ENCODE peak calls at places on chromosomes 3 and 15, in four cellular contexts. One of them, this sample, is unnamed.

GRCh38 chr15:70530906-70531305 is 232.5 kb downstream of the UACA start:
- DNase-seq in bronchial epithelial cell: no peak
- DNase-seq in H9: no peak
- DNase-seq in stimulated activated CD4-positive, alpha-beta T cell treated with anti-CD3 and anti-CD28 coated beads, Interleukin-12 subunit alpha, Interleukin-12 subunit beta, amount 100 ng/mL, for 4 hours: no peak
- DNase-seq in this sample: no peak

GRCh38 chr3:169082076-169082475 is 581.4 kb downstream of the MECOM start:
- DNase-seq in bronchial epithelial cell: no peak
- DNase-seq in H9: no peak
- DNase-seq in stimulated activated CD4-positive, alpha-beta T cell treated with anti-CD3 and anti-CD28 coated beads, Interleukin-12 subunit alpha, Interleukin-12 subunit beta, amount 100 ng/mL, for 4 hours: no peak
- DNase-seq in this sample: no peak

GRCh38 chr3:158961497-158961896 is 159.6 kb downstream of the MFSD1 start:
- DNase-seq in bronchial epithelial cell: no peak
- DNase-seq in H9: peak
- DNase-seq in stimulated activated CD4-positive, alpha-beta T cell treated with anti-CD3 and anti-CD28 coated beads, Interleukin-12 subunit alpha, Interleukin-12 subunit beta, amount 100 ng/mL, for 4 hours: no peak
- DNase-seq in this sample: no peak

GRCh38 chr3:170391108-170391507 is 27.6 kb upstream of the CLDN11 start:
- DNase-seq in bronchial epithelial cell: no peak
- DNase-seq in H9: no peak
- DNase-seq in stimulated activated CD4-positive, alpha-beta T cell treated with anti-CD3 and anti-CD28 coated beads, Interleukin-12 subunit alpha, Interleukin-12 subunit beta, amount 100 ng/mL, for 4 hours: no peak
- DNase-seq in this sample: no peak

GRCh38 chr3:22117751-22118346 is 366.8 kb upstream of the ZNF385D start:
- DNase-seq in bronchial epithelial cell: peak
- DNase-seq in H9: no peak
- DNase-seq in stimulated activated CD4-positive, alpha-beta T cell treated with anti-CD3 and anti-CD28 coated beads, Interleukin-12 subunit alpha, Interleukin-12 subunit beta, amount 100 ng/mL, for 4 hours: no peak
- DNase-seq in this sample: peak

GRCh38 chr3:156816794-156817741 is 9.1 kb upstream of the LEKR1 start:
- DNase-seq in bronchial epithelial cell: peak
- DNase-seq in H9: peak
- DNase-seq in stimulated activated CD4-positive, alpha-beta T cell treated with anti-CD3 and anti-CD28 coated beads, Interleukin-12 subunit alpha, Interleukin-12 subunit beta, amount 100 ng/mL, for 4 hours: peak
- DNase-seq in this sample: peak

GRCh38 chr3:122003596-122003995 is 18.5 kb downstream of the ILDR1 start:
- DNase-seq in bronchial epithelial cell: peak
- DNase-seq in H9: no peak
- DNase-seq in stimulated activated CD4-positive, alpha-beta T cell treated with anti-CD3 and anti-CD28 coated beads, Interleukin-12 subunit alpha, Interleukin-12 subunit beta, amount 100 ng/mL, for 4 hours: no peak
- DNase-seq in this sample: no peak

GRCh38 chr3:45546636-45547201 is 47.8 kb upstream of the LIMD1 start:
- DNase-seq in bronchial epithelial cell: no peak
- DNase-seq in H9: peak
- DNase-seq in stimulated activated CD4-positive, alpha-beta T cell treated with anti-CD3 and anti-CD28 coated beads, Interleukin-12 subunit alpha, Interleukin-12 subunit beta, amount 100 ng/mL, for 4 hours: peak
- DNase-seq in this sample: no peak

GRCh38 chr3:64190517-64191515 is 34.5 kb downstream of the PRICKLE2 start:
- DNase-seq in bronchial epithelial cell: peak
- DNase-seq in H9: no peak
- DNase-seq in stimulated activated CD4-positive, alpha-beta T cell treated with anti-CD3 and anti-CD28 coated beads, Interleukin-12 subunit alpha, Interleukin-12 subunit beta, amount 100 ng/mL, for 4 hours: no peak
- DNase-seq in this sample: peak

GRCh38 chr3:137165117-137165806 is 207.5 kb downstream of the IL20RB start:
- DNase-seq in bronchial epithelial cell: peak
- DNase-seq in H9: no peak
- DNase-seq in stimulated activated CD4-positive, alpha-beta T cell treated with anti-CD3 and anti-CD28 coated beads, Interleukin-12 subunit alpha, Interleukin-12 subunit beta, amount 100 ng/mL, for 4 hours: no peak
- DNase-seq in this sample: peak

GRCh38 chr3:41846850-41847249 is 115.1 kb downstream of the ULK4 start:
- DNase-seq in bronchial epithelial cell: no peak
- DNase-seq in H9: no peak
- DNase-seq in stimulated activated CD4-positive, alpha-beta T cell treated with anti-CD3 and anti-CD28 coated beads, Interleukin-12 subunit alpha, Interleukin-12 subunit beta, amount 100 ng/mL, for 4 hours: no peak
- DNase-seq in this sample: no peak

GRCh38 chr15:96330064-96330449 is 443 bp upstream of the NR2F2 start:
- DNase-seq in bronchial epithelial cell: no peak
- DNase-seq in H9: peak
- DNase-seq in stimulated activated CD4-positive, alpha-beta T cell treated with anti-CD3 and anti-CD28 coated beads, Interleukin-12 subunit alpha, Interleukin-12 subunit beta, amount 100 ng/mL, for 4 hours: no peak
- DNase-seq in this sample: no peak

GRCh38 chr3:72916249-72916648 is 28.4 kb downstream of the GXYLT2 start:
- DNase-seq in bronchial epithelial cell: no peak
- DNase-seq in H9: no peak
- DNase-seq in stimulated activated CD4-positive, alpha-beta T cell treated with anti-CD3 and anti-CD28 coated beads, Interleukin-12 subunit alpha, Interleukin-12 subunit beta, amount 100 ng/mL, for 4 hours: no peak
- DNase-seq in this sample: no peak

GRCh38 chr3:171458056-171458856 is 1.9 kb downstream of the TNIK start:
- DNase-seq in bronchial epithelial cell: no peak
- DNase-seq in H9: peak
- DNase-seq in stimulated activated CD4-positive, alpha-beta T cell treated with anti-CD3 and anti-CD28 coated beads, Interleukin-12 subunit alpha, Interleukin-12 subunit beta, amount 100 ng/mL, for 4 hours: peak
- DNase-seq in this sample: no peak

GRCh38 chr15:55796321-55796965 is 53.5 kb upstream of the PRTG start:
- DNase-seq in bronchial epithelial cell: peak
- DNase-seq in H9: no peak
- DNase-seq in stimulated activated CD4-positive, alpha-beta T cell treated with anti-CD3 and anti-CD28 coated beads, Interleukin-12 subunit alpha, Interleukin-12 subunit beta, amount 100 ng/mL, for 4 hours: no peak
- DNase-seq in this sample: no peak

GRCh38 chr3:70811880-70812279 is 499.4 kb upstream of the MDFIC2 start:
- DNase-seq in bronchial epithelial cell: peak
- DNase-seq in H9: no peak
- DNase-seq in stimulated activated CD4-positive, alpha-beta T cell treated with anti-CD3 and anti-CD28 coated beads, Interleukin-12 subunit alpha, Interleukin-12 subunit beta, amount 100 ng/mL, for 4 hours: no peak
- DNase-seq in this sample: peak